ENCODE peak calls at places on chromosomes 6 and 20, in eight cellular contexts. One of them, this sample, is unnamed. For H3K4me1, the result is how much of the 10 kb centered on the place peaks cover.

GRCh38 chr20:50101281-50101680 is 11.7 kb downstream of the UBE2V1 start:
- DNase-seq in heart left ventricle: no peak
- DNase-seq in spleen: no peak
- DNase-seq in A549: no peak
- DNase-seq in ovary: no peak
- DNase-seq in endothelial cell of umbilical vein: no peak
- DNase-seq in vagina: no peak
- DNase-seq in Peyer's patch: no peak
- DNase-seq in this sample: no peak

GRCh38 chr6:166529571-166529970 is 56.9 kb downstream of the RAMACL start:
- DNase-seq in spleen: no peak
- DNase-seq in ovary: no peak
- DNase-seq in A549: no peak
- DNase-seq in heart left ventricle: no peak
- DNase-seq in vagina: no peak
- DNase-seq in Peyer's patch: no peak
- DNase-seq in endothelial cell of umbilical vein: no peak
- DNase-seq in this sample: no peak

GRCh38 chr20:33273117-33273851 is 9.7 kb upstream of the BPIFB1 start:
- DNase-seq in spleen: no peak
- DNase-seq in Peyer's patch: no peak
- DNase-seq in A549: no peak
- DNase-seq in ovary: no peak
- DNase-seq in endothelial cell of umbilical vein: no peak
- DNase-seq in heart left ventricle: no peak
- DNase-seq in vagina: no peak
- DNase-seq in this sample: no peak

GRCh38 chr20:15799871-15800270 is 773.4 kb downstream of the KIF16B start:
- DNase-seq in spleen: no peak
- DNase-seq in Peyer's patch: no peak
- DNase-seq in ovary: no peak
- DNase-seq in A549: no peak
- DNase-seq in endothelial cell of umbilical vein: no peak
- DNase-seq in heart left ventricle: no peak
- DNase-seq in vagina: no peak
- DNase-seq in this sample: no peak

GRCh38 chr6:101259446-101259845 is 134.1 kb upstream of the GRIK2 start:
- DNase-seq in A549: no peak
- DNase-seq in spleen: no peak
- DNase-seq in heart left ventricle: no peak
- DNase-seq in endothelial cell of umbilical vein: no peak
- DNase-seq in Peyer's patch: no peak
- DNase-seq in ovary: no peak
- DNase-seq in vagina: no peak
- DNase-seq in this sample: no peak

GRCh38 chr6:107491059-107491609 is 1.2 kb downstream of the SOBP start:
- DNase-seq in endothelial cell of umbilical vein: peak
- DNase-seq in ovary: peak
- DNase-seq in Peyer's patch: peak
- DNase-seq in heart left ventricle: peak
- DNase-seq in vagina: peak
- DNase-seq in A549: peak
- DNase-seq in spleen: peak
- DNase-seq in this sample: peak

GRCh38 chr6:97947841-97948240 is 664.8 kb upstream of the MMS22L start:
- DNase-seq in ovary: no peak
- DNase-seq in A549: no peak
- DNase-seq in endothelial cell of umbilical vein: peak
- DNase-seq in spleen: no peak
- DNase-seq in vagina: no peak
- DNase-seq in Peyer's patch: no peak
- DNase-seq in heart left ventricle: peak
- DNase-seq in this sample: peak

GRCh38 chr6:127118505-127119360 is at the start of gene RSPO3:
- DNase-seq in vagina: no peak
- DNase-seq in endothelial cell of umbilical vein: peak
- DNase-seq in heart left ventricle: no peak
- DNase-seq in ovary: no peak
- DNase-seq in Peyer's patch: peak
- DNase-seq in spleen: peak
- DNase-seq in A549: peak
- DNase-seq in this sample: peak

GRCh38 chr6:150256618-150257272 is 112.1 kb upstream of the IYD start:
- DNase-seq in vagina: peak
- DNase-seq in endothelial cell of umbilical vein: no peak
- DNase-seq in ovary: no peak
- DNase-seq in heart left ventricle: no peak
- DNase-seq in spleen: no peak
- DNase-seq in A549: no peak
- DNase-seq in Peyer's patch: no peak
- DNase-seq in this sample: no peak

GRCh38 chr6:44258325-44258863 is 1.1 kb upstream of the SLC35B2 start:
- DNase-seq in spleen: peak
- DNase-seq in ovary: no peak
- DNase-seq in heart left ventricle: peak
- DNase-seq in Peyer's patch: no peak
- DNase-seq in vagina: no peak
- DNase-seq in A549: no peak
- DNase-seq in endothelial cell of umbilical vein: no peak
- DNase-seq in this sample: no peak

GRCh38 chr20:45508068-45508886 is 7.1 kb downstream of the SPINT3 start:
- DNase-seq in A549: no peak
- DNase-seq in Peyer's patch: peak
- DNase-seq in spleen: no peak
- DNase-seq in endothelial cell of umbilical vein: no peak
- DNase-seq in vagina: peak
- DNase-seq in ovary: no peak
- DNase-seq in heart left ventricle: no peak
- DNase-seq in this sample: no peak

GRCh38 chr20:49568491-49569151 is 684 bp upstream of the PTGIS start:
- DNase-seq in Peyer's patch: peak
- DNase-seq in endothelial cell of umbilical vein: no peak
- DNase-seq in spleen: no peak
- DNase-seq in vagina: no peak
- DNase-seq in heart left ventricle: peak
- DNase-seq in A549: no peak
- DNase-seq in ovary: peak
- DNase-seq in this sample: no peak

GRCh38 chr6:19394687-19395086 is 442.5 kb upstream of the ID4 start:
- DNase-seq in ovary: no peak
- DNase-seq in Peyer's patch: no peak
- DNase-seq in A549: no peak
- DNase-seq in endothelial cell of umbilical vein: no peak
- DNase-seq in spleen: no peak
- DNase-seq in vagina: no peak
- DNase-seq in heart left ventricle: no peak
- DNase-seq in this sample: no peak

GRCh38 chr6:28771401-28772267 is 152.2 kb downstream of the TRIM27 start:
- DNase-seq in Peyer's patch: no peak
- DNase-seq in heart left ventricle: no peak
- DNase-seq in spleen: no peak
- DNase-seq in endothelial cell of umbilical vein: no peak
- DNase-seq in vagina: no peak
- DNase-seq in A549: no peak
- DNase-seq in ovary: no peak
- DNase-seq in this sample: no peak

GRCh38 chr6:28137458-28138020 is 4.1 kb upstream of the ZKSCAN8 start:
- DNase-seq in endothelial cell of umbilical vein: no peak
- DNase-seq in Peyer's patch: no peak
- DNase-seq in heart left ventricle: no peak
- DNase-seq in vagina: no peak
- DNase-seq in ovary: no peak
- DNase-seq in spleen: no peak
- DNase-seq in A549: no peak
- DNase-seq in this sample: no peak

GRCh38 chr6:163865380-163865779 is 450.9 kb downstream of the QKI start:
- DNase-seq in endothelial cell of umbilical vein: no peak
- DNase-seq in ovary: no peak
- DNase-seq in Peyer's patch: no peak
- DNase-seq in heart left ventricle: no peak
- DNase-seq in vagina: no peak
- DNase-seq in A549: no peak
- DNase-seq in spleen: no peak
- DNase-seq in this sample: no peak

GRCh38 chr6:128979061-128979460 is 96.1 kb downstream of the LAMA2 start:
- DNase-seq in heart left ventricle: no peak
- DNase-seq in Peyer's patch: no peak
- DNase-seq in endothelial cell of umbilical vein: no peak
- DNase-seq in vagina: no peak
- DNase-seq in ovary: no peak
- DNase-seq in A549: no peak
- DNase-seq in spleen: no peak
- DNase-seq in this sample: no peak

GRCh38 chr6:43496370-43497128 is 13.6 kb downstream of the LRRC73 start:
- DNase-seq in vagina: no peak
- DNase-seq in heart left ventricle: no peak
- DNase-seq in Peyer's patch: no peak
- DNase-seq in A549: peak
- DNase-seq in spleen: no peak
- DNase-seq in ovary: no peak
- DNase-seq in endothelial cell of umbilical vein: peak
- DNase-seq in this sample: no peak

DNA sequence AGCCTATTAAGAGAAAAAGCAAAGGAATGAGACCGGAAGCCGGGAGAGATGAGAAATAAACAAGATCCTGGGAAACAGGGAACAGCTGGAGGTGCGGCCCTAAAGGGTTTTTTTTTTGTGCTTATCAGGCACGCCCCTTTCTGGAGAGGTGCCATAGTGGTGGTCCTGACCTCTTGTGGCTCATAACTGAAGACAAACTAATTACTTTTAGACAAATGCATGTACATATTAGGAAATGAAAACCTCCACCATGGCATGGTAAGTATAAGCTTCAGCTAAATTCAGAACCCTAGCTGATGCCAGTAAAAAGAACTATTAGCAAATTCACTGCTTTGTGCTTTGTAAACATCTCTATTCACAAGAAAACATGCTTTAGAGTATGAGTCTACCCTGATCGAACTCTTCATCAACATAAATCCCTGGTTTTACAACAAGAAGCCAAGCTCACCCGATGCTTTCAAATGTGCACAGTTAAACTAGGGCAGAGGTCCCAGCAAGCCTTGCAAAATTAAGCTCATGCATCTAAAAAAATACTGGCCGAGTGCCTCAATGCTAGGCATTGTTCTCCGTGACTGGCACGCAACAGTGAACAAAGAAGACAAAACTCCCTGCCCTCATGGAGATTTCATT is 96.4 kb upstream of the MRPS10 start:
- DNase-seq in spleen: no peak
- DNase-seq in ovary: peak
- DNase-seq in Peyer's patch: no peak
- DNase-seq in heart left ventricle: peak
- DNase-seq in A549: no peak
- DNase-seq in endothelial cell of umbilical vein: no peak
- DNase-seq in vagina: no peak
- DNase-seq in this sample: no peak
- H3K27ac ChIP-seq in spleen: peak
- H3K27ac ChIP-seq in ovary: peak
- H3K27ac ChIP-seq in Peyer's patch: peak
- H3K27ac ChIP-seq in heart left ventricle: no peak
- H3K27ac ChIP-seq in A549: peak
- H3K27ac ChIP-seq in endothelial cell of umbilical vein: no peak
- H3K27ac ChIP-seq in vagina: peak
- H3K27ac ChIP-seq in this sample: no peak

GRCh38 chr20:36856196-36856595 is 19.7 kb upstream of the TLDC2 start:
- DNase-seq in heart left ventricle: no peak
- DNase-seq in ovary: no peak
- DNase-seq in vagina: no peak
- DNase-seq in spleen: no peak
- DNase-seq in Peyer's patch: no peak
- DNase-seq in endothelial cell of umbilical vein: peak
- DNase-seq in A549: no peak
- DNase-seq in this sample: no peak
- H3K4me1 ChIP-seq in heart left ventricle: half or more
- H3K4me1 ChIP-seq in ovary: under half
- H3K4me1 ChIP-seq in vagina: half or more
- H3K4me1 ChIP-seq in spleen: half or more
- H3K4me1 ChIP-seq in Peyer's patch: under half
- H3K4me1 ChIP-seq in endothelial cell of umbilical vein: under half
- H3K4me1 ChIP-seq in A549: half or more
- H3K4me1 ChIP-seq in this sample: under half

GRCh38 chr6:135496805-135497411 is 632 bp downstream of the AHI1 start:
- DNase-seq in heart left ventricle: no peak
- DNase-seq in Peyer's patch: no peak
- DNase-seq in ovary: no peak
- DNase-seq in spleen: no peak
- DNase-seq in vagina: no peak
- DNase-seq in endothelial cell of umbilical vein: no peak
- DNase-seq in A549: no peak
- DNase-seq in this sample: no peak

GRCh38 chr6:135493218-135493961 is 4.2 kb downstream of the AHI1 start:
- DNase-seq in endothelial cell of umbilical vein: peak
- DNase-seq in spleen: no peak
- DNase-seq in Peyer's patch: no peak
- DNase-seq in A549: no peak
- DNase-seq in ovary: no peak
- DNase-seq in heart left ventricle: no peak
- DNase-seq in vagina: no peak
- DNase-seq in this sample: no peak

GRCh38 chr6:135497412-135498177 is at the start of gene AHI1:
- DNase-seq in ovary: peak
- DNase-seq in Peyer's patch: peak
- DNase-seq in endothelial cell of umbilical vein: peak
- DNase-seq in vagina: peak
- DNase-seq in A549: peak
- DNase-seq in heart left ventricle: peak
- DNase-seq in spleen: peak
- DNase-seq in this sample: peak

GRCh38 chr6:135499441-135500340 is 2.2 kb upstream of the AHI1 start:
- DNase-seq in ovary: no peak
- DNase-seq in heart left ventricle: no peak
- DNase-seq in A549: no peak
- DNase-seq in Peyer's patch: no peak
- DNase-seq in endothelial cell of umbilical vein: no peak
- DNase-seq in spleen: no peak
- DNase-seq in vagina: no peak
- DNase-seq in this sample: no peak

GRCh38 chr6:135498178-135498841 is 770 bp upstream of the AHI1 start:
- DNase-seq in A549: peak
- DNase-seq in Peyer's patch: peak
- DNase-seq in vagina: peak
- DNase-seq in heart left ventricle: peak
- DNase-seq in spleen: no peak
- DNase-seq in endothelial cell of umbilical vein: peak
- DNase-seq in ovary: peak
- DNase-seq in this sample: peak
- TF ChIP-seq POLR2A in A549: peak
- TF ChIP-seq POLR2A in Peyer's patch: peak
- TF ChIP-seq POLR2A in vagina: no peak
- TF ChIP-seq POLR2A in heart left ventricle: no peak
- TF ChIP-seq POLR2A in spleen: no peak
- TF ChIP-seq POLR2A in endothelial cell of umbilical vein: peak
- TF ChIP-seq POLR2A in ovary: peak
- TF ChIP-seq POLR2A in this sample: no peak

DNA sequence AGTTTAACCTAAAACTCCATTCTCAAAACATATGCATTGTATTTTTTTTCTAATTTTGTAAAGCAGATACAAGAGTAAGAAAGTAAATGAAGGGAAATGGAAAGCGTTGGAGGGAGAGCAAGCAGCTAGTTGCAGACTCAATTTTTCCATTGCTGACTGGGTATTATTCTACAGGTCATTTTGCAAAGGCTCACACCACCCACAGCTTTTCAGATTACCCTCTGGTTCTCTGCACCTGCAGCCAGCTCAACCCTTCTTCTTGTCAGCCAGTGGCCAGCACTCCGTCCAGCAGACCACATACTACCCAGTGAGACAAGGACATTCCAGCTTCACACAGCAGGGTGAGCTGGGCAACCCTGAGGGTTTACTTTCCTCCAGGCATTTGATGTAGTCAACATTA is 185.6 kb downstream of the PKHD1 start:
- DNase-seq in Peyer's patch: no peak
- DNase-seq in vagina: no peak
- DNase-seq in ovary: no peak
- DNase-seq in endothelial cell of umbilical vein: no peak
- DNase-seq in heart left ventricle: no peak
- DNase-seq in A549: no peak
- DNase-seq in spleen: no peak
- DNase-seq in this sample: no peak
- H3K27ac ChIP-seq in Peyer's patch: no peak
- H3K27ac ChIP-seq in vagina: no peak
- H3K27ac ChIP-seq in ovary: no peak
- H3K27ac ChIP-seq in endothelial cell of umbilical vein: no peak
- H3K27ac ChIP-seq in heart left ventricle: no peak
- H3K27ac ChIP-seq in A549: no peak
- H3K27ac ChIP-seq in spleen: no peak
- H3K27ac ChIP-seq in this sample: no peak